ENCODE peak calls at places on chromosomes 16 and 17, in eight cellular contexts. W is mammary epithelial cell, T is uterus, H is colonic mucosa, M is IMR-90, Y is ovary, B is gastrocnemius medialis, R is pancreas. U is an unnamed sample.

GRCh38 chr16:47196457-47196856 is 52.7 kb upstream of the NETO2 start:
- DNase-seq in T (no peak), R (no peak), H (no peak), W (no peak), Y (no peak), M (no peak), B (no peak), U (no peak)

GRCh38 chr17:73342057-73342522 is 30.3 kb upstream of the CDC42EP4 start:
- DNase-seq in Y (peak; percentile 82), W (peak; percentile 96), H (peak; percentile 47), M (peak; percentile 88), R (no peak), B (peak; percentile 29), T (peak; percentile 86), U (peak; percentile 89)

GRCh38 chr17:36844601-36845000 is 92.7 kb upstream of the LHX1 start:
- DNase-seq in B (no peak), Y (no peak), T (no peak), M (no peak), W (no peak), H (no peak), R (no peak), U (no peak)

GRCh38 chr16:10552281-10552680 is 28.1 kb downstream of the EMP2 start:
- DNase-seq in T (no peak), M (no peak), B (no peak), W (no peak), Y (no peak), R (no peak), H (no peak), U (no peak)

GRCh38 chr16:51121850-51122249 is 29.2 kb downstream of the SALL1 start:
- DNase-seq in T (no peak), Y (no peak), R (no peak), B (no peak), M (no peak), W (no peak), H (no peak), U (no peak)

GRCh38 chr17:26818736-26819135 is 475.2 kb upstream of the WSB1 start:
- DNase-seq in W (peak; percentile 35), R (no peak), T (no peak), H (no peak), B (no peak), M (peak; percentile 47), Y (no peak), U (peak; percentile 23)

GRCh38 chr17:81701288-81702071 is 1.7 kb upstream of the MRPL12 start:
- DNase-seq in H (no peak), Y (no peak), B (no peak), R (no peak), W (no peak), M (no peak), T (no peak), U (no peak)

GRCh38 chr16:77214411-77215138 is 15.4 kb downstream of the SYCE1L start:
- DNase-seq in H (no peak), R (no peak), M (no peak), T (no peak), B (no peak), Y (no peak), W (no peak), U (no peak)

GRCh38 chr17:42289863-42290165 is 1.5 kb downstream of the STAT5A start:
- DNase-seq in R (no peak), W (no peak), B (no peak), H (no peak), M (no peak), Y (no peak), T (no peak), U (no peak)

DNA sequence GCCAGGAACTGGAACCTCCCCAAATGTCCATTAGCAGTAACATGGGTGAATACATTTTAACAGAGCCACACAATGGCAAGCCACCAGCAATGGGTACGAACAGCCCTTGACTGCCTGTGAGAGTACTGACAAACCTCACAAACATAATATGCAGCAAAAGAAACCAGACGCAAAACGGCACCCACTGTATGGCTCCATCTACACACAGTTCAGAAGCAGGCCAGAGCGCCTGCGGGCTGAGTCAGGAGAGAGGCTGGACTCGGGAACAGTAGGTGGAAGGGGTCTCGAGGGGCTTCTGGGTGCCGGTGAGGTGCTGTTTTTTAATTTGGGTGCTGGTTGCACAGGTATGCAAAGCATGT is 77.4 kb upstream of the TOB1 start:
- DNase-seq in W (no peak), T (no peak), R (peak; percentile 63), Y (no peak), M (no peak), B (no peak), H (no peak), U (no peak)
- H3K27ac ChIP-seq in W (no peak overlapping the region), T (peak overlapping the region; percentile 80), R (peak overlapping the region; percentile 97), Y (no peak overlapping the region), M (no peak overlapping the region), B (peak overlapping the region; percentile 98), H (peak overlapping the region; percentile 81), U (no peak overlapping the region)

GRCh38 chr17:34249497-34249877 is 5.6 kb upstream of the CCL2 start:
- DNase-seq in R (no peak), W (no peak), M (no peak), B (peak; percentile 24), Y (no peak), T (no peak), H (no peak), U (no peak)
- TF ChIP-seq CTCF in R (no peak), W (no peak), M (no peak), B (no peak), Y (no peak), T (no peak), H (no peak), U (no peak)

GRCh38 chr17:1643293-1643998 is 2.1 kb downstream of the SCARF1 start:
- DNase-seq in R (peak; percentile 91), B (no peak), T (no peak), M (no peak), W (peak; percentile 61), Y (no peak), H (peak; percentile 83), U (no peak)
- H3K27ac ChIP-seq in R (peak overlapping the region; percentile 8), B (peak overlapping the region; percentile 80), T (no peak overlapping the region), M (no peak overlapping the region), W (no peak overlapping the region), Y (no peak overlapping the region), H (no peak overlapping the region), U (no peak overlapping the region)

DNA sequence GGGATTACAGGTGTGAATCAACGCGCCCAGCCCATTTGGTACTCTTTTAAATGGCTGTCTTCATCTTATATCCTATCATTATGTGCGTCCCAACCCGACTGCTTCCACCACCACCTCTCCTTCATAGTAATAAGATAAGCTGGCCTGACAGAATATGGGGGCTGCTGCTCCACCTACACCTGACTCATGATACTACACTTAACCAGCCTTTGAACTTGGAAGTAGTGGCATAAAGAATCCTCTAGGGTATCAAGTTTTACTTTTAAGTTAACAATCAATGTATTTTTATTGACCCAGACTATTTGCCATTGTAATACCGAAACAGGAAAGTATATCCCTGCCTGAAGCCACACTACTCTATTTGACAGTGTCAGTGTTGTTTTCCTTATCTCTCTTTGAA is 18.8 kb downstream of the PDZD9 start:
- DNase-seq in B (no peak), W (no peak), R (no peak), T (no peak), Y (no peak), M (no peak), H (no peak), U (no peak)
- TF ChIP-seq CTCF in B (no peak), W (no peak), R (no peak), T (no peak), Y (no peak), M (no peak), H (no peak), U (no peak)

GRCh38 chr16:85674418-85674755 is 14.4 kb downstream of the GINS2 start:
- DNase-seq in W (no peak), T (no peak), B (no peak), M (no peak), R (no peak), H (no peak), Y (no peak), U (no peak)
- H3K27ac ChIP-seq in W (no peak overlapping the region), T (no peak overlapping the region), B (no peak overlapping the region), M (no peak overlapping the region), R (peak overlapping the region; percentile 78), H (peak overlapping the region; percentile 2), Y (no peak overlapping the region), U (no peak overlapping the region)

GRCh38 chr16:52863000-52863399 is 189.7 kb downstream of the CHD9NB start:
- DNase-seq in B (no peak), M (no peak), W (no peak), H (no peak), T (no peak), Y (no peak), R (no peak), U (no peak)

DNA sequence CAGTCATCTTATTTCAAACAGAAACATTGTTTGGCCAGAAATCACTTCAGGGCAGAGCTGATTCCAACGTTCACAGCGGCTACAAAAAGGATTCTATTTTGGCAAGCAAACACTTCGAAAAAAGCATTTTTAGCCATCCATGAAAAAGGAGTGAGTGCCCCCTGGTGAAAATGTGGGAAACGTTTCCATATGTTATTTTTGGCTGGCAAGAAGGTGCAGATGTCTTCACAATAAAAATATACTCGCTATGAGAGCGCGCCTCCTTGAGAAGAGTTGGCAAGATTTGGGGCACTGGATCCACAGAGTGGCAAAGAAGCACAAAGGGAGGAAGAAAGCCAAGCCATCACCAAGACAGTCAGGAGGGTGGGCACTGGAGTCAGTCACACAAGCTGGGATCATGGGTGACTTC is 191.1 kb downstream of the CHD9NB start:
- DNase-seq in B (no peak), T (no peak), H (peak; percentile 44), W (peak; percentile 5), M (no peak), Y (no peak), R (no peak), U (no peak)
- TF ChIP-seq CTCF in B (no peak), T (no peak), H (peak; percentile 18), W (peak; percentile 46), M (peak; percentile 7), Y (no peak), R (peak; percentile 23), U (peak; percentile 38)